ENCODE peak calls at places on chromosomes 12 and 14, in nine cellular contexts. One of them, this sample, is unnamed. For H3K4me1, the result is how much of the 10 kb centered on the place peaks cover.

GRCh38 chr12:71426648-71427047 is 12.9 kb upstream of the LGR5 start:
- DNase-seq in testis: no peak
- DNase-seq in pancreas: no peak
- DNase-seq in iPS DF 6.9: no peak
- DNase-seq in right lobe of liver: no peak
- DNase-seq in IMR-90: peak
- DNase-seq in H1: no peak
- DNase-seq in uterus: no peak
- DNase-seq in transverse colon: no peak
- DNase-seq in this sample: no peak

GRCh38 chr14:105055736-105056302 is 9.4 kb downstream of the GPR132 start:
- DNase-seq in testis: no peak
- DNase-seq in pancreas: no peak
- DNase-seq in iPS DF 6.9: no peak
- DNase-seq in right lobe of liver: no peak
- DNase-seq in IMR-90: no peak
- DNase-seq in H1: no peak
- DNase-seq in uterus: no peak
- DNase-seq in transverse colon: no peak
- DNase-seq in this sample: no peak

GRCh38 chr12:113910751-113911272 is 55.3 kb downstream of the RBM19 start:
- DNase-seq in testis: no peak
- DNase-seq in pancreas: no peak
- DNase-seq in iPS DF 6.9: no peak
- DNase-seq in right lobe of liver: no peak
- DNase-seq in IMR-90: no peak
- DNase-seq in H1: no peak
- DNase-seq in uterus: no peak
- DNase-seq in transverse colon: no peak
- DNase-seq in this sample: no peak

GRCh38 chr12:131990980-131991305 is 41.2 kb downstream of the EP400 start:
- DNase-seq in testis: peak
- DNase-seq in pancreas: no peak
- DNase-seq in iPS DF 6.9: no peak
- DNase-seq in right lobe of liver: no peak
- DNase-seq in IMR-90: no peak
- DNase-seq in H1: no peak
- DNase-seq in uterus: no peak
- DNase-seq in transverse colon: no peak
- DNase-seq in this sample: no peak

GRCh38 chr12:131596115-131596514 is 114.8 kb upstream of the SFSWAP start:
- DNase-seq in testis: no peak
- DNase-seq in pancreas: no peak
- DNase-seq in iPS DF 6.9: no peak
- DNase-seq in right lobe of liver: no peak
- DNase-seq in IMR-90: no peak
- DNase-seq in H1: no peak
- DNase-seq in uterus: no peak
- DNase-seq in transverse colon: no peak
- DNase-seq in this sample: no peak

GRCh38 chr12:118034429-118035193 is 18.1 kb downstream of the RFC5 start:
- DNase-seq in testis: peak
- DNase-seq in pancreas: no peak
- DNase-seq in iPS DF 6.9: no peak
- DNase-seq in right lobe of liver: no peak
- DNase-seq in IMR-90: peak
- DNase-seq in H1: no peak
- DNase-seq in uterus: no peak
- DNase-seq in transverse colon: peak
- DNase-seq in this sample: no peak

GRCh38 chr12:106753526-106753925 is 21.0 kb upstream of the RIC8B start:
- DNase-seq in testis: no peak
- DNase-seq in pancreas: no peak
- DNase-seq in iPS DF 6.9: no peak
- DNase-seq in right lobe of liver: no peak
- DNase-seq in IMR-90: no peak
- DNase-seq in H1: no peak
- DNase-seq in uterus: no peak
- DNase-seq in transverse colon: peak
- DNase-seq in this sample: no peak

GRCh38 chr12:100926669-100927248 is 132.2 kb downstream of the ANO4 start:
- DNase-seq in testis: peak
- DNase-seq in pancreas: peak
- DNase-seq in iPS DF 6.9: peak
- DNase-seq in right lobe of liver: no peak
- DNase-seq in IMR-90: peak
- DNase-seq in H1: peak
- DNase-seq in uterus: no peak
- DNase-seq in transverse colon: peak
- DNase-seq in this sample: no peak

GRCh38 chr14:36768638-36769337 is 107.1 kb downstream of the PAX9 start:
- DNase-seq in testis: no peak
- DNase-seq in pancreas: no peak
- DNase-seq in iPS DF 6.9: no peak
- DNase-seq in right lobe of liver: no peak
- DNase-seq in IMR-90: no peak
- DNase-seq in H1: no peak
- DNase-seq in uterus: no peak
- DNase-seq in transverse colon: no peak
- DNase-seq in this sample: no peak

GRCh38 chr12:3313655-3314305 is 177.2 kb upstream of the PRMT8 start:
- DNase-seq in testis: peak
- DNase-seq in pancreas: no peak
- DNase-seq in iPS DF 6.9: no peak
- DNase-seq in right lobe of liver: no peak
- DNase-seq in IMR-90: peak
- DNase-seq in H1: no peak
- DNase-seq in uterus: peak
- DNase-seq in transverse colon: no peak
- DNase-seq in this sample: no peak

GRCh38 chr12:53179694-53180269 is 740 bp upstream of the ZNF740 start:
- DNase-seq in testis: peak
- DNase-seq in pancreas: no peak
- DNase-seq in iPS DF 6.9: no peak
- DNase-seq in right lobe of liver: no peak
- DNase-seq in IMR-90: no peak
- DNase-seq in H1: no peak
- DNase-seq in uterus: no peak
- DNase-seq in transverse colon: peak
- DNase-seq in this sample: peak

GRCh38 chr14:106843951-106844483 is 1317.6 kb downstream of the TMEM121 start:
- DNase-seq in testis: peak
- DNase-seq in pancreas: peak
- DNase-seq in iPS DF 6.9: no peak
- DNase-seq in right lobe of liver: no peak
- DNase-seq in IMR-90: no peak
- DNase-seq in H1: no peak
- DNase-seq in uterus: peak
- DNase-seq in transverse colon: peak
- DNase-seq in this sample: peak

GRCh38 chr14:106843376-106843775 is 1317.0 kb downstream of the TMEM121 start:
- DNase-seq in testis: no peak
- DNase-seq in pancreas: no peak
- DNase-seq in iPS DF 6.9: no peak
- DNase-seq in right lobe of liver: no peak
- DNase-seq in IMR-90: no peak
- DNase-seq in H1: no peak
- DNase-seq in uterus: no peak
- DNase-seq in transverse colon: no peak
- DNase-seq in this sample: no peak

GRCh38 chr14:106846218-106846617 is 1319.8 kb downstream of the TMEM121 start:
- DNase-seq in testis: no peak
- DNase-seq in pancreas: no peak
- DNase-seq in iPS DF 6.9: no peak
- DNase-seq in right lobe of liver: no peak
- DNase-seq in IMR-90: no peak
- DNase-seq in H1: no peak
- DNase-seq in uterus: no peak
- DNase-seq in transverse colon: no peak
- DNase-seq in this sample: no peak

GRCh38 chr14:106844608-106845285 is 1318.4 kb downstream of the TMEM121 start:
- DNase-seq in testis: peak
- DNase-seq in pancreas: peak
- DNase-seq in iPS DF 6.9: no peak
- DNase-seq in right lobe of liver: peak
- DNase-seq in IMR-90: no peak
- DNase-seq in H1: no peak
- DNase-seq in uterus: peak
- DNase-seq in transverse colon: peak
- DNase-seq in this sample: no peak

GRCh38 chr14:106845286-106846087 is 1319.1 kb downstream of the TMEM121 start:
- DNase-seq in testis: peak
- DNase-seq in pancreas: peak
- DNase-seq in iPS DF 6.9: no peak
- DNase-seq in right lobe of liver: peak
- DNase-seq in IMR-90: no peak
- DNase-seq in H1: no peak
- DNase-seq in uterus: peak
- DNase-seq in transverse colon: peak
- DNase-seq in this sample: no peak
- H3K4me1 ChIP-seq in testis: under half
- H3K4me1 ChIP-seq in pancreas: under half
- H3K4me1 ChIP-seq in iPS DF 6.9: under half
- H3K4me1 ChIP-seq in right lobe of liver: under half
- H3K4me1 ChIP-seq in IMR-90: under half
- H3K4me1 ChIP-seq in H1: under half
- H3K4me1 ChIP-seq in uterus: under half
- H3K4me1 ChIP-seq in transverse colon: under half
- H3K4me1 ChIP-seq in this sample: under half

GRCh38 chr14:80570930-80571298 is 359.6 kb upstream of the DIO2 start:
- DNase-seq in testis: no peak
- DNase-seq in pancreas: no peak
- DNase-seq in iPS DF 6.9: no peak
- DNase-seq in right lobe of liver: no peak
- DNase-seq in IMR-90: no peak
- DNase-seq in H1: no peak
- DNase-seq in uterus: no peak
- DNase-seq in transverse colon: no peak
- DNase-seq in this sample: no peak
- H3K4me1 ChIP-seq in testis: under half
- H3K4me1 ChIP-seq in pancreas: under half
- H3K4me1 ChIP-seq in iPS DF 6.9: under half
- H3K4me1 ChIP-seq in right lobe of liver: under half
- H3K4me1 ChIP-seq in IMR-90: under half
- H3K4me1 ChIP-seq in H1: under half
- H3K4me1 ChIP-seq in uterus: under half
- H3K4me1 ChIP-seq in transverse colon: under half
- H3K4me1 ChIP-seq in this sample: under half

DNA sequence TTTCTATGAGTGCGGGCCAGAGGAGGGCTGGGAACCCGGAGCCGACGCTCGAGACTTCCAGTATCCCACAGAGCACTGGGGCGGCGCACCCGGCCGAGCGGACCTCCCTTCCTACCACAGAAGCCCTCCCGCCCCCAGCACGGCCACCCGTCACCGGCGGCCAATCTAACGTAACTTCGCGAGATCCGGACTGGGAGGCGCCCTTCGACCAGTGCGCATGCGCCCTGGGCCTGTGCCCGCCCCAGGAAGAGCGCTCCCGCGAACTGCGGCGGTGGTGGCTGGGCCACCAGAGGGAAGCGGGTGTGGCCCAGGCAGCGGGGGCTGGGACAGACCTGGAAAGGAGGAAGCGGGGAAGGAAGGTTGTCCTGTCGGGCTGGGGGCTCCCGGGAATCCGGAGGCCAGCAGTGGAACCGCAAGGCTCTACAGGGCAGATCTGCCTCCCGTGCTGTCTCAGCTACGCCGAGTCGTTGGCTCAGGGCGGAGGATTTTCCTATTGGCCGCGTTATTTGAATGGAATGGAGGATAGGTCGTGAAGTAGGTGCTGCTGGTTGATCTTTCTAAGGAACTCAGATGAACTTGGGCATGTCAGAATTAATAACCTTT is at the start of gene PPP1R12A:
- DNase-seq in testis: peak
- DNase-seq in pancreas: peak
- DNase-seq in iPS DF 6.9: peak
- DNase-seq in right lobe of liver: peak
- DNase-seq in IMR-90: peak
- DNase-seq in H1: peak
- DNase-seq in uterus: peak
- DNase-seq in transverse colon: peak
- DNase-seq in this sample: peak
- H3K4me1 ChIP-seq in testis: under half
- H3K4me1 ChIP-seq in pancreas: under half
- H3K4me1 ChIP-seq in iPS DF 6.9: under half
- H3K4me1 ChIP-seq in right lobe of liver: under half
- H3K4me1 ChIP-seq in IMR-90: under half
- H3K4me1 ChIP-seq in H1: under half
- H3K4me1 ChIP-seq in uterus: under half
- H3K4me1 ChIP-seq in transverse colon: under half
- H3K4me1 ChIP-seq in this sample: under half

GRCh38 chr12:42325326-42325775 is 543 bp downstream of the ZCRB1 start:
- DNase-seq in testis: no peak
- DNase-seq in pancreas: no peak
- DNase-seq in iPS DF 6.9: no peak
- DNase-seq in right lobe of liver: no peak
- DNase-seq in IMR-90: peak
- DNase-seq in H1: no peak
- DNase-seq in uterus: no peak
- DNase-seq in transverse colon: no peak
- DNase-seq in this sample: no peak

GRCh38 chr12:42323856-42324255 is 2.0 kb downstream of the ZCRB1 start:
- DNase-seq in testis: no peak
- DNase-seq in pancreas: no peak
- DNase-seq in iPS DF 6.9: no peak
- DNase-seq in right lobe of liver: no peak
- DNase-seq in IMR-90: no peak
- DNase-seq in H1: no peak
- DNase-seq in uterus: no peak
- DNase-seq in transverse colon: no peak
- DNase-seq in this sample: no peak

GRCh38 chr12:42325776-42326465 is at the start of the genes PPHLN1 and ZCRB1:
- DNase-seq in testis: peak
- DNase-seq in pancreas: peak
- DNase-seq in iPS DF 6.9: peak
- DNase-seq in right lobe of liver: peak
- DNase-seq in IMR-90: peak
- DNase-seq in H1: peak
- DNase-seq in uterus: peak
- DNase-seq in transverse colon: peak
- DNase-seq in this sample: peak

GRCh38 chr12:42326466-42327226 is 679 bp downstream of the PPHLN1 start:
- DNase-seq in testis: peak
- DNase-seq in pancreas: no peak
- DNase-seq in iPS DF 6.9: no peak
- DNase-seq in right lobe of liver: no peak
- DNase-seq in IMR-90: peak
- DNase-seq in H1: no peak
- DNase-seq in uterus: no peak
- DNase-seq in transverse colon: peak
- DNase-seq in this sample: no peak

DNA sequence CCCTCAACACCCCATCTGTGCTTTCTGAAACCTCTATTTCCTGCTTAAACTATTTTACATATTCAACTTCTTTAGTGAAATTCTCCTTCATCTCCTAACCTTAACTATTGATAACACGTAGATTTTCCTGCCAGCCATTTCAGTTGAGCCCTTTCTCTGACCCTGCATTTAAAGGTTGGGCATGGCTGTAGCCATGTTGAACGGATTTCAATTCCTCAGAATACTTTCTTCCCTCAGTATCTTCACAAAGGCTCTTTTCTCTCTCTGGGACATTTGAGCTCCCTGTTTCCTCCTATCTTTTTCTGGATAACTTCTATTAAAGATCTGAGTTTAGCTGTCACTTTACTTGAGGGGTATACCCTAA is 1.2 kb downstream of the PPHLN1 start:
- DNase-seq in testis: no peak
- DNase-seq in pancreas: no peak
- DNase-seq in iPS DF 6.9: no peak
- DNase-seq in right lobe of liver: no peak
- DNase-seq in IMR-90: no peak
- DNase-seq in H1: no peak
- DNase-seq in uterus: no peak
- DNase-seq in transverse colon: no peak
- DNase-seq in this sample: no peak
- H3K4me1 ChIP-seq in testis: under half
- H3K4me1 ChIP-seq in pancreas: under half
- H3K4me1 ChIP-seq in iPS DF 6.9: under half
- H3K4me1 ChIP-seq in right lobe of liver: under half
- H3K4me1 ChIP-seq in IMR-90: under half
- H3K4me1 ChIP-seq in H1: under half
- H3K4me1 ChIP-seq in uterus: under half
- H3K4me1 ChIP-seq in transverse colon: under half
- H3K4me1 ChIP-seq in this sample: under half